ENCODE peak calls at places on chromosomes 4 and X, in seven cellular contexts. One of them, this sample, is unnamed.

GRCh38 chr4:82099863-82100579 is 273.8 kb downstream of the HNRNPD start:
- DNase-seq in GM03348: no peak
- DNase-seq in psoas muscle: no peak
- DNase-seq in left kidney: no peak
- DNase-seq in KBM-7: no peak
- DNase-seq in stimulated activated naive CD8-positive, alpha-beta T cell treated with anti-CD3 and anti-CD28 coated beads, Interleukin-15, Interleukin-2, amounts not matched to agents 100 U/mL and 50 U/mL, for 24 hours: no peak
- DNase-seq in activated T-helper 1 cell treated with anti-CD3 and anti-CD28 coated beads, Interleukin-2, amount 50 U/mL, for 16 hours: no peak
- DNase-seq in this sample: no peak

GRCh38 chrX:7891928-7892327 is 35.3 kb downstream of the PNPLA4 start:
- DNase-seq in GM03348: no peak
- DNase-seq in psoas muscle: no peak
- DNase-seq in left kidney: no peak
- DNase-seq in KBM-7: no peak
- DNase-seq in stimulated activated naive CD8-positive, alpha-beta T cell treated with anti-CD3 and anti-CD28 coated beads, Interleukin-15, Interleukin-2, amounts not matched to agents 100 U/mL and 50 U/mL, for 24 hours: no peak
- DNase-seq in activated T-helper 1 cell treated with anti-CD3 and anti-CD28 coated beads, Interleukin-2, amount 50 U/mL, for 16 hours: no peak
- DNase-seq in this sample: no peak

GRCh38 chrX:4572652-4573051 is 859.2 kb upstream of the PRKX start:
- DNase-seq in GM03348: no peak
- DNase-seq in psoas muscle: no peak
- DNase-seq in left kidney: no peak
- DNase-seq in KBM-7: no peak
- DNase-seq in stimulated activated naive CD8-positive, alpha-beta T cell treated with anti-CD3 and anti-CD28 coated beads, Interleukin-15, Interleukin-2, amounts not matched to agents 100 U/mL and 50 U/mL, for 24 hours: no peak
- DNase-seq in activated T-helper 1 cell treated with anti-CD3 and anti-CD28 coated beads, Interleukin-2, amount 50 U/mL, for 16 hours: no peak
- DNase-seq in this sample: no peak

GRCh38 chr4:24158031-24158430 is 268.2 kb upstream of the PPARGC1A start:
- DNase-seq in GM03348: no peak
- DNase-seq in psoas muscle: no peak
- DNase-seq in left kidney: no peak
- DNase-seq in KBM-7: no peak
- DNase-seq in stimulated activated naive CD8-positive, alpha-beta T cell treated with anti-CD3 and anti-CD28 coated beads, Interleukin-15, Interleukin-2, amounts not matched to agents 100 U/mL and 50 U/mL, for 24 hours: no peak
- DNase-seq in activated T-helper 1 cell treated with anti-CD3 and anti-CD28 coated beads, Interleukin-2, amount 50 U/mL, for 16 hours: no peak
- DNase-seq in this sample: no peak

GRCh38 chr4:87865960-87866598 is 33.3 kb downstream of the MEPE start:
- DNase-seq in GM03348: peak; percentile 26
- DNase-seq in psoas muscle: no peak
- DNase-seq in left kidney: no peak
- DNase-seq in KBM-7: no peak
- DNase-seq in stimulated activated naive CD8-positive, alpha-beta T cell treated with anti-CD3 and anti-CD28 coated beads, Interleukin-15, Interleukin-2, amounts not matched to agents 100 U/mL and 50 U/mL, for 24 hours: no peak
- DNase-seq in activated T-helper 1 cell treated with anti-CD3 and anti-CD28 coated beads, Interleukin-2, amount 50 U/mL, for 16 hours: no peak
- DNase-seq in this sample: no peak

GRCh38 chr4:39043058-39043696 is 11.0 kb upstream of the TMEM156 start:
- DNase-seq in GM03348: no peak
- DNase-seq in psoas muscle: no peak
- DNase-seq in left kidney: no peak
- DNase-seq in KBM-7: no peak
- DNase-seq in stimulated activated naive CD8-positive, alpha-beta T cell treated with anti-CD3 and anti-CD28 coated beads, Interleukin-15, Interleukin-2, amounts not matched to agents 100 U/mL and 50 U/mL, for 24 hours: no peak
- DNase-seq in activated T-helper 1 cell treated with anti-CD3 and anti-CD28 coated beads, Interleukin-2, amount 50 U/mL, for 16 hours: no peak
- DNase-seq in this sample: no peak

GRCh38 chr4:84319124-84319523 is 180.0 kb downstream of the NKX6-1 start:
- DNase-seq in GM03348: peak; percentile 13
- DNase-seq in psoas muscle: peak; percentile 58
- DNase-seq in left kidney: no peak
- DNase-seq in KBM-7: no peak
- DNase-seq in stimulated activated naive CD8-positive, alpha-beta T cell treated with anti-CD3 and anti-CD28 coated beads, Interleukin-15, Interleukin-2, amounts not matched to agents 100 U/mL and 50 U/mL, for 24 hours: no peak
- DNase-seq in activated T-helper 1 cell treated with anti-CD3 and anti-CD28 coated beads, Interleukin-2, amount 50 U/mL, for 16 hours: no peak
- DNase-seq in this sample: no peak

GRCh38 chr4:47500776-47501175 is 15.7 kb downstream of the ATP10D start:
- DNase-seq in GM03348: no peak
- DNase-seq in psoas muscle: no peak
- DNase-seq in left kidney: no peak
- DNase-seq in KBM-7: no peak
- DNase-seq in stimulated activated naive CD8-positive, alpha-beta T cell treated with anti-CD3 and anti-CD28 coated beads, Interleukin-15, Interleukin-2, amounts not matched to agents 100 U/mL and 50 U/mL, for 24 hours: no peak
- DNase-seq in activated T-helper 1 cell treated with anti-CD3 and anti-CD28 coated beads, Interleukin-2, amount 50 U/mL, for 16 hours: no peak
- DNase-seq in this sample: no peak

GRCh38 chrX:111914398-111915092 is 38.6 kb downstream of the TRPC5OS start:
- DNase-seq in GM03348: peak; percentile 3
- DNase-seq in psoas muscle: no peak
- DNase-seq in left kidney: no peak
- DNase-seq in KBM-7: peak; percentile 18
- DNase-seq in stimulated activated naive CD8-positive, alpha-beta T cell treated with anti-CD3 and anti-CD28 coated beads, Interleukin-15, Interleukin-2, amounts not matched to agents 100 U/mL and 50 U/mL, for 24 hours: no peak
- DNase-seq in activated T-helper 1 cell treated with anti-CD3 and anti-CD28 coated beads, Interleukin-2, amount 50 U/mL, for 16 hours: no peak
- DNase-seq in this sample: peak; percentile 6

GRCh38 chrX:85084770-85085393 is 81.2 kb downstream of the APOOL start:
- DNase-seq in GM03348: peak; percentile 14
- DNase-seq in psoas muscle: no peak
- DNase-seq in left kidney: peak; percentile 29
- DNase-seq in KBM-7: peak; percentile 68
- DNase-seq in stimulated activated naive CD8-positive, alpha-beta T cell treated with anti-CD3 and anti-CD28 coated beads, Interleukin-15, Interleukin-2, amounts not matched to agents 100 U/mL and 50 U/mL, for 24 hours: no peak
- DNase-seq in activated T-helper 1 cell treated with anti-CD3 and anti-CD28 coated beads, Interleukin-2, amount 50 U/mL, for 16 hours: no peak
- DNase-seq in this sample: no peak

GRCh38 chr4:41448935-41449334 is 89.0 kb upstream of the LIMCH1 start:
- DNase-seq in GM03348: peak; percentile 46
- DNase-seq in psoas muscle: peak; percentile 52
- DNase-seq in left kidney: no peak
- DNase-seq in KBM-7: no peak
- DNase-seq in stimulated activated naive CD8-positive, alpha-beta T cell treated with anti-CD3 and anti-CD28 coated beads, Interleukin-15, Interleukin-2, amounts not matched to agents 100 U/mL and 50 U/mL, for 24 hours: no peak
- DNase-seq in activated T-helper 1 cell treated with anti-CD3 and anti-CD28 coated beads, Interleukin-2, amount 50 U/mL, for 16 hours: no peak
- DNase-seq in this sample: no peak